ENCODE peak calls at places on chromosomes 11 and 22, in nine cellular contexts. Z, K, F, G, P, J, O, X and A are unnamed samples.

GRCh38 chr11:2084721-2085120 is 54.5 kb downstream of the IGF2 start:
- DNase-seq in Z (no peak), K (no peak), X (no peak), P (peak; percentile 17), O (no peak), G (no peak), F (no peak), J (no peak), A (no peak)

GRCh38 chr11:70233511-70233919 is 30.4 kb downstream of the FADD start:
- DNase-seq in O (no peak), Z (peak; percentile 99), G (peak; percentile 97), K (peak; percentile 91), P (no peak), J (no peak), F (no peak), X (no peak), A (no peak)

GRCh38 chr11:2987881-2988280 is 4.2 kb downstream of the NAP1L4 start:
- DNase-seq in G (no peak), J (no peak), O (no peak), P (no peak), X (no peak), F (no peak), Z (no peak), K (no peak), A (no peak)

GRCh38 chr11:19079643-19080440 is 19.3 kb upstream of the MRGPRX2 start:
- DNase-seq in F (no peak), O (no peak), X (no peak), P (no peak), Z (peak; percentile 96), J (no peak), K (peak; percentile 68), G (peak; percentile 78), A (no peak)

GRCh38 chr11:80473562-80473961 is 1032.7 kb upstream of the TENM4 start:
- DNase-seq in G (no peak), P (no peak), Z (no peak), F (no peak), K (no peak), O (no peak), X (no peak), J (no peak), A (peak; percentile 50)

GRCh38 chr11:61580292-61580888 is 486 bp downstream of the SYT7 start:
- DNase-seq in G (no peak), F (no peak), K (no peak), O (no peak), J (no peak), Z (no peak), X (no peak), P (peak; percentile 35), A (no peak)

GRCh38 chr22:49825944-49826602 is 1.6 kb downstream of the BRD1 start:
- DNase-seq in F (no peak), O (no peak), G (peak; percentile 47), P (peak; percentile 54), Z (no peak), J (peak; percentile 46), K (peak; percentile 72), X (peak; percentile 54), A (no peak)

GRCh38 chr11:19777342-19778102 is 64.9 kb downstream of the NAV2 start:
- DNase-seq in Z (peak; percentile 72), G (peak; percentile 85), O (no peak), P (no peak), X (no peak), J (no peak), K (peak; percentile 84), F (no peak), A (no peak)

GRCh38 chr11:59416613-59417012 is 9.6 kb downstream of the OR5A2 start:
- DNase-seq in F (no peak), J (no peak), O (no peak), Z (no peak), X (no peak), P (no peak), K (no peak), G (no peak), A (no peak)

GRCh38 chr11:84291996-84292395 is 1005.8 kb upstream of the CCDC90B start:
- DNase-seq in Z (no peak), O (no peak), K (peak; percentile 39), J (no peak), P (no peak), F (no peak), G (peak; percentile 53), X (no peak), A (no peak)

GRCh38 chr11:109527496-109527895 is 105.5 kb downstream of the C11orf87 start:
- DNase-seq in O (no peak), P (no peak), K (peak; percentile 16), Z (no peak), F (no peak), G (peak; percentile 3), X (no peak), J (no peak), A (no peak)

GRCh38 chr11:64207247-64208085 is 945 bp downstream of the FERMT3 start:
- DNase-seq in G (peak; percentile 90), F (no peak), P (peak; percentile 76), J (peak; percentile 70), Z (peak; percentile 94), X (peak; percentile 68), K (peak; percentile 78), O (no peak), A (no peak)

GRCh38 chr11:115623021-115623451 is 118.8 kb upstream of the CADM1 start:
- DNase-seq in Z (peak; percentile 74), K (peak; percentile 100), J (no peak), G (peak; percentile 62), P (no peak), O (no peak), X (no peak), F (no peak), A (no peak)

GRCh38 chr11:132718711-132719641 is 813.3 kb downstream of the OPCML start:
- DNase-seq in J (no peak), Z (no peak), X (peak; percentile 19), O (no peak), P (no peak), G (peak; percentile 1), K (peak; percentile 8), F (no peak), A (no peak)

GRCh38 chr11:110435780-110436717 is 6.3 kb downstream of the FDX1 start:
- DNase-seq in X (no peak), K (peak; percentile 39), J (no peak), O (no peak), Z (no peak), F (no peak), P (no peak), G (peak; percentile 57), A (no peak)

GRCh38 chr11:18463439-18463838 is 7.8 kb downstream of the LDHAL6A start:
- DNase-seq in O (no peak), X (no peak), F (no peak), J (no peak), K (no peak), P (no peak), G (no peak), Z (no peak), A (no peak)

GRCh38 chr11:75768909-75769771 is 562 bp downstream of the DGAT2 start:
- DNase-seq in G (no peak), K (no peak), F (no peak), P (no peak), J (no peak), O (no peak), Z (no peak), X (no peak), A (no peak)

GRCh38 chr11:34167961-34168360 is 62.5 kb downstream of the NAT10 start:
- DNase-seq in X (no peak), G (no peak), P (no peak), J (no peak), O (no peak), F (no peak), K (no peak), Z (no peak), A (no peak)

GRCh38 chr11:99020324-99021225 is at the start of gene CNTN5:
- DNase-seq in X (no peak), Z (no peak), P (no peak), K (peak; percentile 5), G (peak; percentile 39), J (no peak), O (peak; percentile 24), F (peak; percentile 53), A (no peak)

GRCh38 chr22:45477366-45478107 is 25.1 kb upstream of the FBLN1 start:
- DNase-seq in Z (no peak), G (no peak), F (no peak), K (no peak), X (no peak), J (no peak), O (no peak), P (no peak), A (no peak)

GRCh38 chr11:122439911-122440782 is 215.4 kb upstream of the UBASH3B start:
- DNase-seq in J (no peak), O (peak; percentile 59), Z (no peak), G (peak; percentile 27), X (no peak), P (no peak), K (peak; percentile 45), F (no peak), A (no peak)

GRCh38 chr11:111046291-111046690 is 199.2 kb upstream of the POU2AF2 start:
- DNase-seq in P (no peak), F (no peak), G (no peak), Z (no peak), X (no peak), J (no peak), O (no peak), K (peak; percentile 12), A (no peak)

GRCh38 chr11:123740787-123741158 is 687 bp downstream of the ZNF202 start:
- DNase-seq in Z (no peak), F (no peak), K (no peak), X (no peak), G (peak; percentile 3), O (no peak), J (no peak), P (no peak), A (no peak)

GRCh38 chr11:2767071-2767470 is 67.3 kb upstream of the KCNQ1OT1 start:
- DNase-seq in P (no peak), O (no peak), K (no peak), F (no peak), X (no peak), J (no peak), Z (no peak), G (no peak), A (no peak)

GRCh38 chr11:12842933-12843636 is 166.0 kb upstream of the RASSF10 start:
- DNase-seq in G (peak; percentile 84), P (no peak), Z (peak; percentile 72), X (no peak), F (peak; percentile 27), J (no peak), O (peak; percentile 94), K (no peak), A (no peak)

GRCh38 chr11:70410276-70410675 is 11.9 kb downstream of the CTTN start:
- DNase-seq in P (no peak), X (no peak), K (no peak), J (no peak), G (no peak), O (no peak), Z (no peak), F (no peak), A (no peak)

GRCh38 chr11:109978895-109979294 is 114.3 kb upstream of the ZC3H12C start:
- DNase-seq in F (no peak), O (no peak), X (no peak), G (peak; percentile 17), J (no peak), Z (no peak), K (peak; percentile 50), P (no peak), A (no peak)

GRCh38 chr11:123103326-123103980 is 41.5 kb upstream of the HSPA8 start:
- DNase-seq in Z (peak; percentile 55), O (peak; percentile 67), P (no peak), G (peak; percentile 86), X (peak; percentile 4), K (peak; percentile 75), F (peak; percentile 64), J (no peak), A (no peak)